ENCODE peak calls at places on chromosomes 4 and X, in four cellular contexts. One of them, this sample, is unnamed.

GRCh38 chrX:39491548-39492297 is 606.0 kb downstream of the BCOR start:
- DNase-seq in AG04450: no peak
- DNase-seq in psoas muscle: no peak
- DNase-seq in trophoblast cell: no peak
- DNase-seq in this sample: no peak

GRCh38 chr4:13359809-13360208 is 124.3 kb downstream of the RAB28 start:
- DNase-seq in AG04450: no peak
- DNase-seq in psoas muscle: no peak
- DNase-seq in trophoblast cell: no peak
- DNase-seq in this sample: no peak

GRCh38 chrX:72306851-72307645 is 1.3 kb upstream of the CITED1 start:
- DNase-seq in AG04450: peak; percentile 37
- DNase-seq in psoas muscle: peak; percentile 61
- DNase-seq in trophoblast cell: peak; percentile 16
- DNase-seq in this sample: peak; percentile 66

GRCh38 chrX:109475174-109475891 is 6.6 kb downstream of the GUCY2F start:
- DNase-seq in AG04450: peak; percentile 2
- DNase-seq in psoas muscle: no peak
- DNase-seq in trophoblast cell: peak; percentile 26
- DNase-seq in this sample: peak; percentile 55

GRCh38 chr4:10075158-10075863 is 41.3 kb downstream of the WDR1 start:
- DNase-seq in AG04450: no peak
- DNase-seq in psoas muscle: no peak
- DNase-seq in trophoblast cell: no peak
- DNase-seq in this sample: peak; percentile 22

GRCh38 chrX:77432998-77433397 is 14.2 kb upstream of the FGF16 start:
- DNase-seq in AG04450: no peak
- DNase-seq in psoas muscle: no peak
- DNase-seq in trophoblast cell: no peak
- DNase-seq in this sample: no peak

GRCh38 chrX:153306527-153307115 is 14.9 kb downstream of the PNMA6F start:
- DNase-seq in AG04450: no peak
- DNase-seq in psoas muscle: no peak
- DNase-seq in trophoblast cell: no peak
- DNase-seq in this sample: no peak

GRCh38 chr4:46648088-46648744 is 258.3 kb upstream of the GABRA2 start:
- DNase-seq in AG04450: peak; percentile 20
- DNase-seq in psoas muscle: no peak
- DNase-seq in trophoblast cell: no peak
- DNase-seq in this sample: peak; percentile 36

GRCh38 chrX:45138525-45138924 is 62.2 kb downstream of the DIPK2B start:
- DNase-seq in AG04450: no peak
- DNase-seq in psoas muscle: no peak
- DNase-seq in trophoblast cell: no peak
- DNase-seq in this sample: no peak

GRCh38 chrX:140572724-140573123 is 67.9 kb upstream of the SOX3 start:
- DNase-seq in AG04450: no peak
- DNase-seq in psoas muscle: no peak
- DNase-seq in trophoblast cell: no peak
- DNase-seq in this sample: peak; percentile 49

GRCh38 chrX:119118780-119119395 is 8.7 kb downstream of the KIAA1210 start:
- DNase-seq in AG04450: no peak
- DNase-seq in psoas muscle: peak; percentile 43
- DNase-seq in trophoblast cell: peak; percentile 33
- DNase-seq in this sample: peak; percentile 54

GRCh38 chrX:10576777-10577444 is 43.5 kb downstream of the MID1 start:
- DNase-seq in AG04450: no peak
- DNase-seq in psoas muscle: no peak
- DNase-seq in trophoblast cell: peak; percentile 41
- DNase-seq in this sample: no peak

GRCh38 chrX:103398321-103398937 is 22.1 kb downstream of the BEX3 start:
- DNase-seq in AG04450: no peak
- DNase-seq in psoas muscle: no peak
- DNase-seq in trophoblast cell: no peak
- DNase-seq in this sample: no peak

GRCh38 chr4:77600521-77601451 is 4.8 kb upstream of the CXCL13 start:
- DNase-seq in AG04450: no peak
- DNase-seq in psoas muscle: no peak
- DNase-seq in trophoblast cell: peak; percentile 10
- DNase-seq in this sample: peak; percentile 52

GRCh38 chr4:77065382-77065781 is 10.4 kb downstream of the CCNI start:
- DNase-seq in AG04450: no peak
- DNase-seq in psoas muscle: no peak
- DNase-seq in trophoblast cell: peak; percentile 17
- DNase-seq in this sample: no peak

GRCh38 chr4:75599647-75600046 is 30.7 kb downstream of the CDKL2 start:
- DNase-seq in AG04450: no peak
- DNase-seq in psoas muscle: no peak
- DNase-seq in trophoblast cell: no peak
- DNase-seq in this sample: no peak

GRCh38 chr4:22932326-22932725 is 239.6 kb downstream of the GBA3 start:
- DNase-seq in AG04450: no peak
- DNase-seq in psoas muscle: no peak
- DNase-seq in trophoblast cell: no peak
- DNase-seq in this sample: no peak

GRCh38 chrX:41802958-41803357 is 79.0 kb downstream of the GPR82 start:
- DNase-seq in AG04450: no peak
- DNase-seq in psoas muscle: no peak
- DNase-seq in trophoblast cell: no peak
- DNase-seq in this sample: peak; percentile 39

GRCh38 chr4:61628727-61629126 is 428.6 kb downstream of the ADGRL3 start:
- DNase-seq in AG04450: no peak
- DNase-seq in psoas muscle: no peak
- DNase-seq in trophoblast cell: no peak
- DNase-seq in this sample: no peak

GRCh38 chrX:153728095-153728494 is 3.4 kb downstream of the ABCD1 start:
- DNase-seq in AG04450: no peak
- DNase-seq in psoas muscle: no peak
- DNase-seq in trophoblast cell: no peak
- DNase-seq in this sample: no peak

GRCh38 chr4:63563288-63564014 is 845.8 kb downstream of the TECRL start:
- DNase-seq in AG04450: no peak
- DNase-seq in psoas muscle: no peak
- DNase-seq in trophoblast cell: no peak
- DNase-seq in this sample: peak; percentile 54

GRCh38 chr4:69056921-69057562 is 39.2 kb upstream of the UGT2B7 start:
- DNase-seq in AG04450: no peak
- DNase-seq in psoas muscle: no peak
- DNase-seq in trophoblast cell: no peak
- DNase-seq in this sample: no peak

GRCh38 chr4:113384600-113384999 is 335.1 kb downstream of the ANK2 start:
- DNase-seq in AG04450: no peak
- DNase-seq in psoas muscle: no peak
- DNase-seq in trophoblast cell: no peak
- DNase-seq in this sample: no peak

GRCh38 chr4:85005865-85006377 is 39.4 kb upstream of the WDFY3 start:
- DNase-seq in AG04450: peak; percentile 63
- DNase-seq in psoas muscle: no peak
- DNase-seq in trophoblast cell: peak; percentile 11
- DNase-seq in this sample: no peak

GRCh38 chr4:995311-996026 is 2.3 kb upstream of the SLC26A1 start:
- DNase-seq in AG04450: no peak
- DNase-seq in psoas muscle: no peak
- DNase-seq in trophoblast cell: no peak
- DNase-seq in this sample: no peak

GRCh38 chr4:998096-998691 is 5.0 kb upstream of the SLC26A1 start:
- DNase-seq in AG04450: no peak
- DNase-seq in psoas muscle: no peak
- DNase-seq in trophoblast cell: no peak
- DNase-seq in this sample: no peak

GRCh38 chr4:996030-996993 is 3.1 kb upstream of the SLC26A1 start:
- DNase-seq in AG04450: no peak
- DNase-seq in psoas muscle: no peak
- DNase-seq in trophoblast cell: no peak
- DNase-seq in this sample: no peak

GRCh38 chr4:997375-998071 is 4.3 kb upstream of the SLC26A1 start:
- DNase-seq in AG04450: no peak
- DNase-seq in psoas muscle: no peak
- DNase-seq in trophoblast cell: no peak
- DNase-seq in this sample: no peak

GRCh38 chr4:996994-997374 is 3.8 kb upstream of the SLC26A1 start:
- DNase-seq in AG04450: no peak
- DNase-seq in psoas muscle: no peak
- DNase-seq in trophoblast cell: no peak
- DNase-seq in this sample: no peak
- H3K4me3 ChIP-seq in AG04450: no peak overlapping the region
- H3K4me3 ChIP-seq in psoas muscle: peak overlapping the region; percentile 52
- H3K4me3 ChIP-seq in trophoblast cell: no peak overlapping the region
- H3K4me3 ChIP-seq in this sample: no peak overlapping the region

GRCh38 chrX:151624677-151625076 is 61.2 kb downstream of the PASD1 start:
- DNase-seq in AG04450: no peak
- DNase-seq in psoas muscle: no peak
- DNase-seq in trophoblast cell: no peak
- DNase-seq in this sample: no peak
- H3K27me3 ChIP-seq in AG04450: no peaks in the 10 kb centered on the region
- H3K27me3 ChIP-seq in psoas muscle: peaks cover 13% of the 10 kb centered on the region
- H3K27me3 ChIP-seq in trophoblast cell: no peaks in the 10 kb centered on the region
- H3K27me3 ChIP-seq in this sample: no peaks in the 10 kb centered on the region

DNA sequence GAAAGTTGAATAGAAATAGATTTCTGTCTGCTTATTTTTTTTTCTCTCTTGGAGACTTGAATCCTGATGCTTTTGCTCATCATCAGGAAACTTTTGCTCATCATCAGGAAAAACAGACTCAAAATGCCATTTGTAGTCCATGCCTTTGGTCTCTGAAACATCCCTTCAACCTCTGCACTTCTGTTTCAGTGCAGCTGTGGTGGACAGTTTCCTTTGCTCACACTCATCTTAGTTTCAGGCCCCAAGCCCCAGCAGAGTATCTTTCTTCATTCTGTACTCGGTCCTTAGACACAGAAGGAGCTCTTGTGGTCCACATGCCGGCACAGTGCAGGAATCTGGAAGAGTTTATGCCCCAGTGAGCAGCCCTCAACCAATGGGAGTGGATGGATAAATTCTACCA is 337.9 kb downstream of the PPP3CA start:
- DNase-seq in AG04450: no peak
- DNase-seq in psoas muscle: no peak
- DNase-seq in trophoblast cell: no peak
- DNase-seq in this sample: no peak
- H3K4me3 ChIP-seq in AG04450: no peak overlapping the region
- H3K4me3 ChIP-seq in psoas muscle: no peak overlapping the region
- H3K4me3 ChIP-seq in trophoblast cell: no peak overlapping the region
- H3K4me3 ChIP-seq in this sample: no peak overlapping the region

DNA sequence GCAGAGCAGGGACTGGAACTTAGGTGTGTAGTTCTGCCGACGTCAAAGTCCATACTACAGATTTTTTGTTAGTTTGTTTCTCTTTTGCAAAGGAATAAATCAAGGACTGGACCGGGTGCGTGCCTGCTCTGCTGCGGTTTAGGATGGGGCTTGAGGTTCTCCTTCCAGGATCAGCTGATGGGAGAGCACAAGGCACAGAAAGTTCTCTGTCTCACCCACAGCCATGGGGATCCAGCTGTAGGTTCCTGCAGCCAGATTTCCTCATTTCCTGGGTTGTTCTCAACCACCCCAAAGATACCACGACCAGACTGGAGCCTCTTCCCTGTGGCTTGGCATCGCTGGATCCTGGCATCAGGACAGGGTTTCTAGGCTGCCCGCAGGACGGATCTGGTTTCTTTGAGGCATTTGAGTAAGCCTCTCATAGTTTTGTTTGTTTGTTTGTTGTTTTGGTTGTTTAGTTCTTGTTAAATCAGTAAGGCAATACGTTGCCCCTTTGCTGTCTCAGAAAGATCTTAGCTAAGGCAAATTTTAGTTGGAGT is 789 bp upstream of the SRPX start:
- DNase-seq in AG04450: no peak
- DNase-seq in psoas muscle: no peak
- DNase-seq in trophoblast cell: no peak
- DNase-seq in this sample: no peak
- H3K27me3 ChIP-seq in AG04450: no peaks in the 10 kb centered on the region
- H3K27me3 ChIP-seq in psoas muscle: peaks cover 58% of the 10 kb centered on the region
- H3K27me3 ChIP-seq in trophoblast cell: peaks cover 2% of the 10 kb centered on the region
- H3K27me3 ChIP-seq in this sample: no peaks in the 10 kb centered on the region

DNA sequence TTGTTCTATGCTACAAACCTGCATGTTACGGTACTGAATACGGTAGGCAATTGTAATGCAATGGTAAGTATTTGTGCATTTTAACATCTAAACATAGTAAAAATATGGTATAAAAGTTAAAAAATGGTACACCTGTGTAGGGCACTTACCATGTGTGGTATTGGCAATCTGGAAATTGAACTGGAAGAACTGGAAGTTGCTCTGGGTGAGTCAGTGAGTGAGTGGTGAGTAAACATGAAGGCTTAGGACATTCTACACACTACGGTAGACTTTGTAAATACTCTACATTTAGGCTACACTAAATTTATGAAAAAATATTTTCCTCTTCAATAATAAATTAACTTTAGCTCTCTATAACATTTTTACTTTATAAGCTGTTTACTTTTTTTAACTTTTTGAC is 78.9 kb downstream of the RRAGB start:
- DNase-seq in AG04450: no peak
- DNase-seq in psoas muscle: no peak
- DNase-seq in trophoblast cell: no peak
- DNase-seq in this sample: no peak
- H3K4me3 ChIP-seq in AG04450: no peak overlapping the region
- H3K4me3 ChIP-seq in psoas muscle: no peak overlapping the region
- H3K4me3 ChIP-seq in trophoblast cell: no peak overlapping the region
- H3K4me3 ChIP-seq in this sample: no peak overlapping the region